ENCODE peak calls at places on chromosomes 2 and 18, in five cellular contexts. W is GM23248, Y is PC-9, C is A549, I is stomach. M is an unnamed sample.

GRCh38 chr2:60899230-60899891 is 18.0 kb downstream of the REL start:
- DNase-seq in C (no peak), W (no peak), I (no peak), Y (no peak), M (no peak)

GRCh38 chr2:240553956-240554480 is 3.8 kb downstream of the ANKMY1 start:
- DNase-seq in C (no peak), I (no peak), Y (no peak), W (no peak), M (no peak)

GRCh38 chr2:121151311-121152109 is 133.5 kb downstream of the TFCP2L1 start:
- DNase-seq in I (peak), Y (peak), C (no peak), W (no peak), M (no peak)

GRCh38 chr18:5297582-5297981 is 2.1 kb upstream of the ZBTB14 start:
- DNase-seq in C (no peak), W (no peak), Y (no peak), I (no peak), M (no peak)

GRCh38 chr18:42348722-42349121 is 393.7 kb downstream of the PIK3C3 start:
- DNase-seq in I (no peak), Y (no peak), C (no peak), W (no peak), M (no peak)

GRCh38 chr2:53127061-53127650 is 640.4 kb upstream of the CHAC2 start:
- DNase-seq in I (no peak), W (no peak), Y (no peak), C (no peak), M (no peak)

GRCh38 chr2:16747257-16747656 is 81.6 kb upstream of the CYRIA start:
- DNase-seq in Y (peak), I (no peak), C (no peak), W (no peak), M (no peak)

GRCh38 chr2:205769494-205769848 is 87.2 kb downstream of the NRP2 start:
- DNase-seq in Y (no peak), I (no peak), C (no peak), W (peak), M (no peak)

GRCh38 chr18:55076643-55077218 is 117.5 kb upstream of the CCDC68 start:
- DNase-seq in I (no peak), Y (no peak), C (no peak), W (no peak), M (no peak)

GRCh38 chr2:214484239-214484638 is 73.4 kb downstream of the VWC2L start:
- DNase-seq in W (no peak), C (no peak), Y (no peak), I (no peak), M (no peak)

GRCh38 chr2:145043399-145043834 is 523.5 kb upstream of the ZEB2 start:
- DNase-seq in I (no peak), W (no peak), Y (no peak), C (peak), M (peak)

GRCh38 chr2:46097714-46098480 is 199.3 kb upstream of the EPAS1 start:
- DNase-seq in I (peak), C (peak), Y (peak), W (peak), M (peak)

GRCh38 chr2:200340527-200341224 is 34.2 kb downstream of the SPATS2L start:
- DNase-seq in W (no peak), I (no peak), Y (no peak), C (no peak), M (no peak)

GRCh38 chr2:46471-47345 is at the start of gene FAM110C:
- DNase-seq in I (peak), Y (peak), W (peak), C (no peak), M (peak)

GRCh38 chr18:34867520-34867919 is 157.4 kb downstream of the DTNA start:
- DNase-seq in Y (no peak), I (no peak), W (peak), C (peak), M (peak)
- H3K27ac ChIP-seq in Y (no peak), I (no peak), W (no peak), C (no peak), M (no peak)

DNA sequence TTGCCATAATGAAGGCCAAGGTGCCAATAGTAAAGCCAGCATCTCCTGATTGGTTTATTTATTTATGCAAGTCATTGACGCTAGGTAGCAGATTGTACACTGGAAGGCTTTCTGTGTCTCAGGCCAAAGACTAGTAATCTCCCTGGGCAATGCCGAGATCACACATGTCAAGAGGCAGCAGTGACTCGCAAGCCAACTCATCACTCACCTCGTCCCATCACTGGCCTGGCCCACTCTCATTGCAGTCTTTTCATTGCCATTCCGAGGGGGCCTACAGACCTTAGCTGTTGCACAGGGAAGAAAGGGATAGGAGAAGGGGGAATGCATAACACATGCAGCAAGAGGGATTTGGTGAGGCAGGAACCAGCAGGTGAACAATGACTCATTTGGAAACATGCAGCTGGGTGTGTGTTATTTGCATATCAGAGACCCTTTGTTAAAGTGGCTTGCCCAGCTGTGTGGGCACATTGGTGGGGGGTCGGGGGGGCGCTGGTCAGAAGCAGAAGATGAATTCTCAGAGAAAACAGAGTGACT is 448.7 kb upstream of the HNRNPA3 start:
- DNase-seq in Y (no peak), W (peak), C (no peak), I (no peak), M (peak)
- H3K27ac ChIP-seq in Y (no peak), W (no peak), C (no peak), I (no peak), M (no peak)

DNA sequence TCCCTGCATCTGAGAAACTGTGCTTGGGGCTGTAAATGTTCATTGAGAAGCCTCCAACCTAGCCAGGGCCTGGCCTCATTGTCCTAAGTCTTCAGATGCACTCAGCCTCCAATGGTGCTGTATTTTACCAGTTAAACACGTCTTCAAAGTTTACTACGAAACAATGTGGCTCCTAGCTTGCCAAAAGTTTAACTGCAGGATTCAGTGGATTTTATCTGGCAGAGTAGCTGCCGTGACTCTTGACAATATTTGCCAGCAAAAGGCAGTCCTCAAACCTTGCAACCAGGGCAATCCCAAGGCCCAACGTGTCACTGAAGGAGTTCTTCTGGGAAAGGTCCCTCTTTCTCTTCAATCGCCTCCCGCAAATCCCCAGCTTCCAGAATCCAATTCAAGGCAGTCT is 1.1 kb downstream of the PID1 start:
- DNase-seq in Y (no peak), W (peak), C (no peak), I (no peak), M (peak)
- H3K27ac ChIP-seq in Y (no peak), W (no peak), C (no peak), I (peak), M (no peak)

DNA sequence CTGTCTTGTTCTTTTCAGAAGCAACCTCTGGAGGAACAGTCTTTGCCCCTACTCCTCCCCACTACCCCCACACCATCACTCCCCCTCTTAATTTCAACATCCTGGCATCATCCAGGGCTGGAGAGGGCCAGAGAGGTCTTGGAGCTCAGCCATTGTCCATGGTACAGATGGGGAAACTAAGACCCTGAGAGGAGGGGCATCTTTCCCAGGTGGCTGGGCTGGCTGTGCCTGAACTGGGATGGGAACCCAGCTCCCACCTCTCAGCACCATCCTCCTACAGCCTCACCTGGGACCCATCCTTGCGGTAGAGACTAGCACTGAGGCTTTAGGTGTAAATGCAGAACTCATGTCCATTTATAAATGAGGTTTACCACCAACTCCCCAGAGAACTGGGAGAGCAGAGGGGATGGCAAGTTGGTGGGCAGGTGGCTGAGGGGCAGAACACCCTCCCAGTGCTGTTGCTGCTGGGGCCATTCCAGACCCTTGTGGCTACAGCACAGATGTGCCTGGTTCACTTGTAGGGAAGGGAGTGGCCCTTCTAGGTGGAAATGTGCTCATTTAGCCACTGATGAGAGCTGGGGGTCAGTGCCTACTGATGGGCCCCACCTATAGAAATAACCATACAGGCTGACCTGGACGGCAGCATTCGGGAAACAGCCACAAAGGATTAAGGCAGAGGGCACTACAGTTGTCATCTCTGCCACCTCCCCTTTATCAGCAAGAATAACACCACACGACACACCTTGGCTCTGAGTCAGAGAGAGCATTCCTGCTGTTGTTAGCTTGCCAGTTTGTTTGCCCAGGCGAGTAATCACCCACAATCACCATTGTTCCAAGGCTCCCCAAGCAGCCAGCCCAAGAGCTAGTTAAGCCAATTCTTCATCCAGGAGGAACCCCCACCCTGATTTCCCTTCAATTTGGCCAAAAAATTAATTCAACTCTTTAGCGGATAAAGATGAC is 2.1 kb downstream of the MLPH start:
- DNase-seq in C (peak), I (peak), Y (peak), W (peak), M (peak)
- H3K27ac ChIP-seq in C (peak), I (peak), Y (peak), W (no peak), M (no peak)

GRCh38 chr2:160973991-160974390 is 186.2 kb upstream of the TANK start:
- DNase-seq in Y (no peak), I (no peak), W (no peak), C (no peak), M (peak)

GRCh38 chr2:160968183-160968582 is 192.0 kb upstream of the TANK start:
- DNase-seq in Y (no peak), I (no peak), W (peak), C (no peak), M (no peak)

GRCh38 chr2:160967523-160967922 is 192.7 kb upstream of the TANK start:
- DNase-seq in I (no peak), Y (no peak), C (no peak), W (no peak), M (no peak)

GRCh38 chr2:160974803-160975202 is 185.4 kb upstream of the TANK start:
- DNase-seq in Y (no peak), W (peak), C (no peak), I (no peak), M (no peak)

DNA sequence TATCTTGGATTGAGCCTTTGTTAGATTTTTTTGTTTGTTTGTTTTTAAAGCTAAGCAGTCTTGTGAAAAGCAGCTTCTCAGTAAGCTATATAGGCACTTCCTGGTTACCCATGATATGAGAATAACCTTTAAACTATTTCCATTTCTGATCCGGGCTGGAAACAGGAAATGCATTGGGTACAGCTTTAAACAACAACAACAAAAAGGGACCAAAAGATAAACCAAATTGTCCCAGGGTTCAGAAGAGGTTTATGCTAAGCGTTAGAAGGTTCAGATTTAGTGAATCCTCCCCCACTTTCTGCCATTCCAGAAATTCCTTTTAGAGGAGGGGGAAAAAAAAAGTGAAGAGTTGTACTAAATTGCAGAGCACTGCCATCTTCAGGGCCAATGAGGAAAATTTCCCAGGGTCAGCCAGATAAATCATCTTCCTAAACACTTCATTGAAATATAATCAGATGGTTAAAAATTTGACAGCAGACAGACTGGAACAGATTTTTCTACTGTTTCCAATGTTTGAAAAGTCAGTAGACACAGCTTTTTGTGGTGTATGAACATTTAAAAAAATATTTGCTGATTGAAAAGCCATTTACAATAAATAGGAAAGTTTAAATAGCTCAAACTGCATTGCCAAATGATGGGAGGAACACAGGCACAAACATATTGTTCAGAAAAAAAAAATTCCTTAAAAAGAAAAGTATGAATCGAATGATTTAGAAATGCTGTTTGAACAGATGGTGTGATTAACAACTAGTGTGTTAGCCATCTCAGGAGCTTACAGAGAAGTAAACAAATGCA is 190.0 kb upstream of the TANK start:
- DNase-seq in I (no peak), C (peak), W (peak), Y (peak), M (peak)
- H3K27ac ChIP-seq in I (peak), C (peak), W (peak), Y (peak), M (peak)

GRCh38 chr18:74529811-74530583 is 4.3 kb upstream of the CNDP1 start:
- DNase-seq in I (peak), Y (no peak), C (no peak), W (no peak), M (no peak)

GRCh38 chr18:74529378-74529777 is 4.9 kb upstream of the CNDP1 start:
- DNase-seq in W (no peak), C (no peak), Y (no peak), I (peak), M (no peak)

GRCh38 chr18:74526478-74526877 is 7.8 kb upstream of the CNDP1 start:
- DNase-seq in Y (peak), W (no peak), I (peak), C (no peak), M (no peak)

GRCh38 chr18:74528913-74529312 is 5.4 kb upstream of the CNDP1 start:
- DNase-seq in C (no peak), W (no peak), Y (no peak), I (peak), M (no peak)

GRCh38 chr18:74528478-74528877 is 5.8 kb upstream of the CNDP1 start:
- DNase-seq in W (no peak), Y (no peak), C (no peak), I (no peak), M (no peak)
- H3K27ac ChIP-seq in W (no peak), Y (no peak), C (no peak), I (no peak), M (no peak)

GRCh38 chr2:117818921-117819320 is 4.4 kb downstream of the DDX18 start:
- DNase-seq in C (no peak), Y (no peak), I (no peak), W (no peak), M (no peak)

GRCh38 chr2:117814417-117815264 is at the start of gene DDX18:
- DNase-seq in Y (peak), C (peak), W (peak), I (peak), M (peak)

GRCh38 chr2:117820444-117820843 is 6.0 kb downstream of the DDX18 start:
- DNase-seq in C (no peak), I (no peak), W (no peak), Y (no peak), M (no peak)

GRCh38 chr2:117812443-117812842 is 2.0 kb upstream of the DDX18 start:
- DNase-seq in I (no peak), C (no peak), W (no peak), Y (no peak), M (peak)

DNA sequence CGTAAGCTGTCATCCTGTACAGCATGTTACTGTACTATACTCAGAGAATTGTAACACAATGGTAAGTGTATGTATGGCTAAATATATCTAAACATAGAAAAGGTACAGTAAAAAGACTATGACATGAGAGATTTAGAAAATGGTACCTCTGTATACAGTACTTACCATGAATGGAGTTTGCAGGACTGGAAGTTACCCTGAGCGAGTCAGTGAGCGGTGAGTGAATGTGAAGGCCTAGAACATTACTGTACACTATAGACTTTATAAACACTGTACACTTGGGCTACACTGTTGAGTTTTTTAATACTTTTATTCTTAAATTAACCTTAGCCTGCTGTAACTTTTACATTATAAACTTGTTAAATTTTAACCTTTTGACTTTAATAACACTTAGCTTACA is 1.5 kb downstream of the DDX18 start:
- DNase-seq in I (no peak), W (peak), C (no peak), Y (no peak), M (no peak)
- H3K27ac ChIP-seq in I (no peak), W (no peak), C (no peak), Y (no peak), M (no peak)